ENCODE peak calls at places on chromosomes 7 and 10, in nine cellular contexts. One of them, this sample, is unnamed. For H3K4me1, the result is how much of the 10 kb centered on the place peaks cover.

GRCh38 chr7:157875230-157876179 is 538.7 kb downstream of the DNAJB6 start:
- DNase-seq in GM23248: peak
- DNase-seq in PC-3: peak
- DNase-seq in lower lobe of right lung: no peak
- DNase-seq in ovary: no peak
- DNase-seq in SJSA1: no peak
- DNase-seq in uterus: no peak
- DNase-seq in MM.1S: no peak
- DNase-seq in adrenal gland: no peak
- DNase-seq in this sample: no peak

GRCh38 chr7:135994466-135995205 is 17.5 kb upstream of the MTPN start:
- DNase-seq in GM23248: peak
- DNase-seq in PC-3: peak
- DNase-seq in lower lobe of right lung: no peak
- DNase-seq in ovary: no peak
- DNase-seq in SJSA1: no peak
- DNase-seq in uterus: no peak
- DNase-seq in MM.1S: peak
- DNase-seq in adrenal gland: no peak
- DNase-seq in this sample: no peak

GRCh38 chr10:84540022-84540616 is 211.7 kb downstream of the CCSER2 start:
- DNase-seq in GM23248: peak
- DNase-seq in PC-3: peak
- DNase-seq in lower lobe of right lung: no peak
- DNase-seq in ovary: no peak
- DNase-seq in SJSA1: peak
- DNase-seq in uterus: no peak
- DNase-seq in MM.1S: no peak
- DNase-seq in adrenal gland: no peak
- DNase-seq in this sample: no peak

GRCh38 chr10:83287374-83287773 is 851.9 kb upstream of the GHITM start:
- DNase-seq in GM23248: no peak
- DNase-seq in PC-3: no peak
- DNase-seq in lower lobe of right lung: no peak
- DNase-seq in ovary: no peak
- DNase-seq in SJSA1: no peak
- DNase-seq in uterus: no peak
- DNase-seq in MM.1S: no peak
- DNase-seq in adrenal gland: no peak
- DNase-seq in this sample: no peak

GRCh38 chr7:8305104-8305503 is 43.1 kb upstream of the ICA1 start:
- DNase-seq in GM23248: no peak
- DNase-seq in PC-3: no peak
- DNase-seq in lower lobe of right lung: no peak
- DNase-seq in ovary: no peak
- DNase-seq in SJSA1: no peak
- DNase-seq in uterus: no peak
- DNase-seq in MM.1S: no peak
- DNase-seq in adrenal gland: no peak
- DNase-seq in this sample: no peak

GRCh38 chr7:128266891-128267839 is 26.1 kb downstream of the LEP start:
- DNase-seq in GM23248: peak
- DNase-seq in PC-3: peak
- DNase-seq in lower lobe of right lung: no peak
- DNase-seq in ovary: peak
- DNase-seq in SJSA1: peak
- DNase-seq in uterus: peak
- DNase-seq in MM.1S: no peak
- DNase-seq in adrenal gland: peak
- DNase-seq in this sample: no peak

GRCh38 chr10:5243521-5243987 is 46.9 kb downstream of the AKR1C4 start:
- DNase-seq in GM23248: no peak
- DNase-seq in PC-3: no peak
- DNase-seq in lower lobe of right lung: no peak
- DNase-seq in ovary: no peak
- DNase-seq in SJSA1: no peak
- DNase-seq in uterus: no peak
- DNase-seq in MM.1S: no peak
- DNase-seq in adrenal gland: no peak
- DNase-seq in this sample: no peak

GRCh38 chr10:89307213-89307612 is 5.4 kb downstream of the IFIT2 start:
- DNase-seq in GM23248: no peak
- DNase-seq in PC-3: no peak
- DNase-seq in lower lobe of right lung: no peak
- DNase-seq in ovary: no peak
- DNase-seq in SJSA1: no peak
- DNase-seq in uterus: no peak
- DNase-seq in MM.1S: no peak
- DNase-seq in adrenal gland: no peak
- DNase-seq in this sample: no peak

GRCh38 chr10:26859241-26860025 is 1.3 kb downstream of the ABI1 start:
- DNase-seq in GM23248: peak
- DNase-seq in PC-3: no peak
- DNase-seq in lower lobe of right lung: no peak
- DNase-seq in ovary: no peak
- DNase-seq in SJSA1: no peak
- DNase-seq in uterus: no peak
- DNase-seq in MM.1S: no peak
- DNase-seq in adrenal gland: no peak
- DNase-seq in this sample: no peak

GRCh38 chr7:24580283-24580946 is 7.2 kb downstream of the PALS2 start:
- DNase-seq in GM23248: no peak
- DNase-seq in PC-3: peak
- DNase-seq in lower lobe of right lung: no peak
- DNase-seq in ovary: no peak
- DNase-seq in SJSA1: no peak
- DNase-seq in uterus: no peak
- DNase-seq in MM.1S: no peak
- DNase-seq in adrenal gland: no peak
- DNase-seq in this sample: no peak

GRCh38 chr10:44384601-44385422 is at the start of gene CXCL12:
- DNase-seq in GM23248: peak
- DNase-seq in PC-3: no peak
- DNase-seq in lower lobe of right lung: no peak
- DNase-seq in ovary: peak
- DNase-seq in SJSA1: no peak
- DNase-seq in uterus: peak
- DNase-seq in MM.1S: no peak
- DNase-seq in adrenal gland: peak
- DNase-seq in this sample: no peak

GRCh38 chr7:46754135-46754730 is 827.7 kb downstream of the TNS3 start:
- DNase-seq in GM23248: peak
- DNase-seq in PC-3: peak
- DNase-seq in lower lobe of right lung: no peak
- DNase-seq in ovary: no peak
- DNase-seq in SJSA1: peak
- DNase-seq in uterus: peak
- DNase-seq in MM.1S: no peak
- DNase-seq in adrenal gland: no peak
- DNase-seq in this sample: no peak

GRCh38 chr10:133489816-133490588 is 36.3 kb downstream of the SCART1 start:
- DNase-seq in GM23248: no peak
- DNase-seq in PC-3: no peak
- DNase-seq in lower lobe of right lung: no peak
- DNase-seq in ovary: no peak
- DNase-seq in SJSA1: no peak
- DNase-seq in uterus: no peak
- DNase-seq in MM.1S: peak
- DNase-seq in adrenal gland: no peak
- DNase-seq in this sample: no peak
- H3K27ac ChIP-seq in GM23248: no peak
- H3K27ac ChIP-seq in PC-3: no peak
- H3K27ac ChIP-seq in lower lobe of right lung: no peak
- H3K27ac ChIP-seq in ovary: no peak
- H3K27ac ChIP-seq in SJSA1: no peak
- H3K27ac ChIP-seq in uterus: no peak
- H3K27ac ChIP-seq in MM.1S: peak
- H3K27ac ChIP-seq in adrenal gland: no peak
- H3K27ac ChIP-seq in this sample: no peak

DNA sequence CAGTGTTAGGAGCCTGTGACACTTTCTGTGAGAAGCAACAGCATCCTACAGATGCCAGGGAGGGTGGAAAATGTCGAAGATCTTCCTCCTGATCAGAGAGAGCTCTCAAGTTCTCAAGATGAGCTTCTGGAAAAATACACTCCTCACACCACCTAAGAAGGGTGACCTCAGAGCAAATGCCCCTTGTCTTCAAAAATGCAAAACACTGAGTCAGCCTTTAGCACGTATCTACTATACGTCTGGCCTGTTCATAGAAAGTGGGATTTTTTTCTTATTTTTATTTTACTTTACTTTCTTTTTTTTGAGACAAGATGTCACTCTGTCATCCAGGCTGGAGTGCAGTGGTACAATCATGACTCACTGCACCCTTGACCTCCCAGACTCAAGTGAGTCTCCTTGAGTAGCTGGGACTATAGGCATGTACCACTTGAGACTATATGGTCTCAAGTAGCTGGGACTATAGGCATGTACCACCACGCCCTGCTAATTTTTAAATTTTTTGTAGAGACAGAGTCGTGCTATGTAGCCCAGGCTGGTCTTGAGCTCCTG is 57.0 kb downstream of the AFAP1L2 start:
- DNase-seq in GM23248: no peak
- DNase-seq in PC-3: no peak
- DNase-seq in lower lobe of right lung: no peak
- DNase-seq in ovary: no peak
- DNase-seq in SJSA1: no peak
- DNase-seq in uterus: no peak
- DNase-seq in MM.1S: no peak
- DNase-seq in adrenal gland: no peak
- DNase-seq in this sample: no peak
- H3K4me1 ChIP-seq in GM23248: under half
- H3K4me1 ChIP-seq in PC-3: under half
- H3K4me1 ChIP-seq in lower lobe of right lung: under half
- H3K4me1 ChIP-seq in ovary: half or more
- H3K4me1 ChIP-seq in SJSA1: under half
- H3K4me1 ChIP-seq in uterus: under half
- H3K4me1 ChIP-seq in MM.1S: under half
- H3K4me1 ChIP-seq in adrenal gland: under half
- H3K4me1 ChIP-seq in this sample: under half

GRCh38 chr10:101940916-101941315 is 97.3 kb upstream of the KCNIP2 start:
- DNase-seq in GM23248: peak
- DNase-seq in PC-3: peak
- DNase-seq in lower lobe of right lung: no peak
- DNase-seq in ovary: no peak
- DNase-seq in SJSA1: no peak
- DNase-seq in uterus: no peak
- DNase-seq in MM.1S: no peak
- DNase-seq in adrenal gland: no peak
- DNase-seq in this sample: no peak
- H3K27ac ChIP-seq in GM23248: peak
- H3K27ac ChIP-seq in PC-3: no peak
- H3K27ac ChIP-seq in lower lobe of right lung: no peak
- H3K27ac ChIP-seq in ovary: no peak
- H3K27ac ChIP-seq in SJSA1: peak
- H3K27ac ChIP-seq in uterus: no peak
- H3K27ac ChIP-seq in MM.1S: no peak
- H3K27ac ChIP-seq in adrenal gland: no peak
- H3K27ac ChIP-seq in this sample: no peak

GRCh38 chr10:65065278-65065677 is 1544.1 kb downstream of the REEP3 start:
- DNase-seq in GM23248: no peak
- DNase-seq in PC-3: no peak
- DNase-seq in lower lobe of right lung: no peak
- DNase-seq in ovary: no peak
- DNase-seq in SJSA1: no peak
- DNase-seq in uterus: no peak
- DNase-seq in MM.1S: no peak
- DNase-seq in adrenal gland: no peak
- DNase-seq in this sample: no peak
- H3K4me1 ChIP-seq in GM23248: under half
- H3K4me1 ChIP-seq in PC-3: under half
- H3K4me1 ChIP-seq in lower lobe of right lung: under half
- H3K4me1 ChIP-seq in ovary: under half
- H3K4me1 ChIP-seq in SJSA1: under half
- H3K4me1 ChIP-seq in uterus: under half
- H3K4me1 ChIP-seq in MM.1S: under half
- H3K4me1 ChIP-seq in adrenal gland: under half
- H3K4me1 ChIP-seq in this sample: under half

This sample was measured in Peyer's patch.